ENCODE peak calls at places on chromosomes 3 and 15, in six cellular contexts. A, P, H, B, E and T are unnamed samples.

GRCh38 chr15:88401972-88402656 is 65.1 kb downstream of the MRPL46 start:
- DNase-seq in A (no peak), P (no peak), H (no peak), B (no peak), E (peak), T (no peak)

GRCh38 chr15:74302821-74303359 is 64.6 kb downstream of the CYP11A1 start:
- DNase-seq in A (no peak), P (peak), H (peak), B (no peak), E (peak), T (peak)

GRCh38 chr3:64405211-64405818 is 180.0 kb upstream of the PRICKLE2 start:
- DNase-seq in A (no peak), P (no peak), H (no peak), B (no peak), E (no peak), T (no peak)

GRCh38 chr3:170486398-170486797 is 67.7 kb downstream of the CLDN11 start:
- DNase-seq in A (no peak), P (no peak), H (no peak), B (no peak), E (no peak), T (no peak)

GRCh38 chr3:3800076-3800448 is 831 bp downstream of the LRRN1 start:
- DNase-seq in A (no peak), P (no peak), H (no peak), B (no peak), E (peak), T (peak)

GRCh38 chr3:185089343-185089742 is 63.5 kb downstream of the C3orf70 start:
- DNase-seq in A (no peak), P (no peak), H (no peak), B (no peak), E (no peak), T (no peak)

GRCh38 chr3:46892285-46893145 is 15.0 kb downstream of the PTH1R start:
- DNase-seq in A (peak), P (no peak), H (peak), B (no peak), E (peak), T (peak)

GRCh38 chr15:101047301-101047781 is 128.2 kb downstream of the LRRK1 start:
- DNase-seq in A (no peak), P (no peak), H (no peak), B (no peak), E (peak), T (no peak)

GRCh38 chr3:31288641-31289100 is 244.1 kb upstream of the STT3B start:
- DNase-seq in A (peak), P (peak), H (no peak), B (no peak), E (no peak), T (peak)
- TF ChIP-seq JUND in A (peak), P (peak), H (no peak), B (no peak), E (no peak), T (no peak)

GRCh38 chr3:37935290-37935668 is 55.3 kb upstream of the VILL start:
- DNase-seq in A (no peak), P (peak), H (no peak), B (no peak), E (no peak), T (no peak)

GRCh38 chr3:37935756-37936666 is 54.6 kb upstream of the VILL start:
- DNase-seq in A (peak), P (peak), H (no peak), B (no peak), E (no peak), T (no peak)

GRCh38 chr3:37940242-37940908 is 50.2 kb upstream of the VILL start:
- DNase-seq in A (no peak), P (no peak), H (no peak), B (no peak), E (no peak), T (no peak)

GRCh38 chr3:37937156-37937555 is 53.4 kb upstream of the VILL start:
- DNase-seq in A (no peak), P (no peak), H (no peak), B (no peak), E (no peak), T (no peak)

DNA sequence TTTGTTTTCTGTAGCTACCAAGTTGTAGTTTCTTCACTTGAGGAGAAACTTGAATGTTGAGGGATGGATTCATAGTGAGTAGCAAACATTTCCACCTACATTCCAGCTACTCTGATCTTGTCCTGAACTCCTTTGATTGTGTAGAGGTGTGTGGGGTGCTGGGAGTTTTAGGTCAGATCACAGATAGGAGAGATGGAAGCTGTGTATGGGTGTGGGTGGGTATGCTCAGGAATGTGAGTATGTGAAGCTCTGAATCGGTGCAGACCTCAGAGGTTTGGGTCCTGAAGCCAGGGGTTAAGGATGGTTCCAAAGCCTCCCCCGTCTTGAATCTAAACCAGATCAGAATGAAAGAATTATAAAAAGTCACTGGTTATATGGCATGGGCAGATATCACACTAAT is 52.6 kb upstream of the VILL start:
- DNase-seq in A (no peak), P (no peak), H (no peak), B (no peak), E (no peak), T (no peak)
- TF ChIP-seq JUND in A (no peak), P (no peak), H (no peak), B (no peak), E (no peak), T (no peak)

GRCh38 chr3:152097120-152097519 is 171.6 kb upstream of the MBNL1 start:
- DNase-seq in A (no peak), P (no peak), H (no peak), B (no peak), E (no peak), T (no peak)
- TF ChIP-seq JUND in A (no peak), P (no peak), H (no peak), B (no peak), E (no peak), T (no peak)

GRCh38 chr15:68730491-68731317 is 90.0 kb downstream of the ANP32A start:
- DNase-seq in A (peak), P (peak), H (no peak), B (no peak), E (peak), T (peak)
- TF ChIP-seq JUND in A (no peak), P (no peak), H (no peak), B (no peak), E (no peak), T (no peak)

DNA sequence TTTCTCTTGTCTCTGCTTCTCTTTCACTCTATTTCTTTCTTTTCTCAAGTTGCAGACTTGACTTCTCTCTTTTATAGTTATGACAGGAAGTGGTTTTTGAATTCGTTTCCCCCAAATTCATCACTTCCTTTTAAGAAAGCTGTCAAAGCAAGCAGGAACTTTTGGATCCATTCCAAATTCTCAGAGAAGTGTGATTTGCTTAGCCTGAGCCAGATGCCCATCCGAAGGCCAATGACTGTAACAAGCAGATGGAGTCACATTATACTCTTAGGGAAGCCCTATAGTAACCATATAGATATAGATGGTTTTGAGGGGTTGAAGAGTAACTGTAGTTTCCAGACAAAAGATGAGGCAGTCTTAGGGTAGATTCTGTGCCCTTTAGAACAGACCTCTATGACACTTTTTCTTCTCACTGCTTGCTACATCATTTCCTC is 592.0 kb upstream of the KCNMB2 start:
- DNase-seq in A (no peak), P (no peak), H (no peak), B (no peak), E (no peak), T (no peak)
- TF ChIP-seq JUND in A (no peak), P (no peak), H (no peak), B (no peak), E (no peak), T (no peak)

DNA sequence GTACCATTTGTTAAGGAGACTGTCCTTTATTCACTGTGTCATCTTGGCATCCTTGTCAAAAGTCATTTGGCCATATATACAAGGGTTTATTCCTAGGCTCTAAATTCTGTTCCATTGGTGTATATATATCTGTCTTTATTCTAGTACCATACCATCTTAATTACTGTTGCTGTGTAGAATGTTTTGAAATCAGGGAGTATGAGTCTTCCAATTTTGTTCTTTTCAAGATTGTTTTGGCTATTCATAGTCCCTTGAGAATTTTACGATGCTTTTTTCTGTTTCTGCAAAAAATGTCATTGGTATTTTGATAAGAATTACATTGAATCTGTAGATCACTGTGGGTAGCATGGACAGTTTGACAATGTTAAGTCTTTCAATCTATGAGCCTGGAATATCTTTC is 28.7 kb downstream of the PFN2 start:
- DNase-seq in A (no peak), P (no peak), H (no peak), B (no peak), E (no peak), T (no peak)
- TF ChIP-seq JUND in A (no peak), P (no peak), H (no peak), B (no peak), E (no peak), T (no peak)

GRCh38 chr3:150408232-150409124 is at the start of gene TSC22D2:
- DNase-seq in A (peak), P (peak), H (peak), B (peak), E (peak), T (peak)
- TF ChIP-seq JUND in A (peak), P (no peak), H (no peak), B (no peak), E (no peak), T (no peak)

GRCh38 chr3:43410575-43410974 is 124.2 kb downstream of the SNRK start:
- DNase-seq in A (no peak), P (no peak), H (no peak), B (no peak), E (no peak), T (no peak)
- TF ChIP-seq JUND in A (no peak), P (no peak), H (no peak), B (no peak), E (no peak), T (no peak)

GRCh38 chr3:149563114-149563513 is 88.6 kb downstream of the TM4SF4 start:
- DNase-seq in A (no peak), P (no peak), H (no peak), B (no peak), E (no peak), T (no peak)
- TF ChIP-seq JUND in A (no peak), P (no peak), H (no peak), B (no peak), E (no peak), T (no peak)

GRCh38 chr3:34020761-34021635 is 222.6 kb downstream of the PDCD6IP start:
- DNase-seq in A (no peak), P (no peak), H (no peak), B (no peak), E (no peak), T (no peak)
- TF ChIP-seq JUND in A (no peak), P (no peak), H (no peak), B (no peak), E (no peak), T (no peak)